ENCODE peak calls at places on chromosomes 2 and 18, in ten cellular contexts. W is KBM-7; Y is endothelial cell; X is activated naive CD4-positive, alpha-beta T cell treated with anti-CD3 and anti-CD28 coated beads, Interleukin-2, amount 10 ng/mL, durations not matched to agents 7 days and 5 days; J is ovary; C is kidney epithelial cell; Q is myocyte; K is AG08395; I is cardiac septum; N is activated gamma-delta T cell treated with anti-CD3 and anti-CD28 coated beads, Interleukin-2, amount 50 U/mL, for 16 hours. S is an unnamed sample.

GRCh38 chr18:31241900-31242409 is 76.0 kb upstream of the DSG1 start:
- DNase-seq in N (no peak), Y (peak), X (no peak), K (no peak), C (peak), W (peak), I (no peak), J (no peak), Q (no peak), S (no peak)

GRCh38 chr2:128867936-128868636 is 549.4 kb upstream of the HS6ST1 start:
- DNase-seq in J (no peak), I (no peak), W (no peak), N (no peak), Q (no peak), C (no peak), X (no peak), Y (no peak), K (no peak), S (no peak)

GRCh38 chr18:54776282-54776977 is 51.8 kb upstream of the RAB27B start:
- DNase-seq in K (peak), Y (no peak), I (no peak), X (no peak), W (peak), C (peak), N (no peak), Q (peak), J (no peak), S (no peak)

GRCh38 chr18:9136315-9137141 is at the start of gene ANKRD12:
- DNase-seq in J (peak), X (peak), W (peak), N (peak), K (peak), Q (peak), Y (peak), C (peak), I (peak), S (peak)

GRCh38 chr2:101704046-101704466 is 6.5 kb downstream of the MAP4K4 start:
- DNase-seq in I (no peak), W (peak), C (peak), X (peak), J (no peak), Q (peak), N (no peak), K (peak), Y (no peak), S (peak)

GRCh38 chr2:104447831-104448434 is 406.0 kb upstream of the POU3F3 start:
- DNase-seq in J (no peak), N (no peak), C (no peak), I (no peak), W (peak), Y (no peak), X (no peak), Q (no peak), K (no peak), S (no peak)

GRCh38 chr2:136905779-136906178 is 140.4 kb downstream of the THSD7B start:
- DNase-seq in C (no peak), K (no peak), Y (no peak), I (no peak), N (no peak), Q (no peak), J (no peak), W (no peak), X (no peak), S (no peak)

GRCh38 chr2:31082002-31082401 is 56.2 kb downstream of the GALNT14 start:
- DNase-seq in Q (no peak), N (no peak), K (no peak), X (no peak), Y (no peak), I (no peak), J (no peak), C (no peak), W (no peak), S (no peak)

GRCh38 chr2:123976249-123976648 is 48.8 kb upstream of the CNTNAP5 start:
- DNase-seq in X (no peak), K (no peak), I (no peak), Y (no peak), Q (no peak), C (no peak), N (no peak), J (no peak), W (no peak), S (no peak)

S was measured in heart left ventricle.